ENCODE peak calls at places on chromosomes 3 and 15, in nine cellular contexts. S, G, B, J, H, W, Q, Y and A are unnamed samples.

GRCh38 chr3:25428003-25428861 is at the start of gene RARB:
- DNase-seq in S (peak), G (no peak), B (peak), J (peak), H (peak), W (peak), Q (peak), Y (peak), A (peak)

GRCh38 chr15:42491540-42492225 is 742 bp upstream of the ZNF106 start:
- DNase-seq in S (no peak), G (no peak), B (peak), J (no peak), H (no peak), W (peak), Q (no peak), Y (peak), A (no peak)

GRCh38 chr3:115553796-115554495 is 69.4 kb upstream of the GAP43 start:
- DNase-seq in S (no peak), G (no peak), B (no peak), J (no peak), H (no peak), W (no peak), Q (no peak), Y (no peak), A (no peak)

GRCh38 chr15:78037328-78037727 is 40.2 kb downstream of the TBC1D2B start:
- DNase-seq in S (peak), G (no peak), B (no peak), J (no peak), H (no peak), W (no peak), Q (peak), Y (no peak), A (no peak)

GRCh38 chr3:127739347-127740135 is 66.8 kb downstream of the ABTB1 start:
- DNase-seq in S (no peak), G (no peak), B (peak), J (no peak), H (no peak), W (no peak), Q (no peak), Y (peak), A (peak)

GRCh38 chr3:133995264-133995663 is 34.5 kb downstream of the SLCO2A1 start:
- DNase-seq in S (peak), G (no peak), B (no peak), J (no peak), H (no peak), W (no peak), Q (no peak), Y (no peak), A (no peak)

GRCh38 chr3:189041482-189042090 is 130.2 kb upstream of the TPRG1 start:
- DNase-seq in S (no peak), G (peak), B (peak), J (no peak), H (no peak), W (peak), Q (peak), Y (peak), A (peak)

GRCh38 chr3:23968467-23969184 is 23.5 kb downstream of the NR1D2 start:
- DNase-seq in S (no peak), G (no peak), B (peak), J (no peak), H (peak), W (no peak), Q (no peak), Y (peak), A (peak)

DNA sequence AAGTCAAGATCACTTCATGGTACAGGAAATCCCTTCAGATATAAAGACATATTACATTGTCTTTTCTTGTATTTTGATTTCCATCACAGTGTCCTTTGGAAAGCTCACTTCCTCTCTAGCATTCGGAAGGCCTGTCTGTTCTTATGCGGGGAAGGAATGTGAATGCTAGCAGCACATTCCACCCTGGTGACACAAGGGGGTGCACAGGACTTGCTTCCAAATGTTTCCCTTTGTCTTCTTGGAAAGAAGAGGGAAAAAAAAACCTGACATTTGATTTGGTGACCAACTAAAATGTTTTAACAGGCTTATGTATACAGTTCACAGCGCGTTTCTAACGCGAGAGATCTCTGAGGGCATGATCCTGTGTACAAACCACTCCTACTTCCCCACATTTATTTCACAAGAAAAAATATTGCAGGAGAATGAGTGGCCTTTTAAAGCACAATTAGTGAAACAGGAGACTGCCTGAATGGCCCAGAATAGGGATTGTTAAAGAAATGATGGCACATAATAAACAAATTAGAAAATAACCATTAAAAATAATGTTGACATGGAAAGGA is 107.5 kb upstream of the FXR1 start:
- DNase-seq in S (no peak), G (no peak), B (peak), J (no peak), H (no peak), W (peak), Q (no peak), Y (peak), A (peak)
- TF ChIP-seq CTCF in S (no peak), G (no peak), B (peak), J (peak), H (peak), W (peak), Q (no peak), Y (no peak), A (peak)

DNA sequence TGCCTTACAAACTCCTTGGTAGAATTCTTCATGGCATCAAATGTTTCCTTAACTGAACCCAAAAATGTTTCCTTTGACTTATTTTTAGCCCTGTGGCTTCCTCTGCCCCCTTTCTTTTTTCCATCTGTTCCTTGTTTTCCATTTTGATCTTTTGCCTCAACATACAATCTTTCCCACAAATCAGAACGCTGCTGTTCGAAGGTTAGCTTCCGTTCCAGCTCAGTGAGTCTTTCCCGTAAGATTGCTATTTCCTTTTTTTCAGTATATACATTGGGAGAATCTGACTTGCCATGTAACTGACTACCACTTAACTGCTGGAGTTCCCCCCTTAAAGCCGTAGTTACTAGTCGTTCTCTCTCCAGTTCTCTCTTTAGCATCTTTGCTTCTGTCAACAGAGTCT is 41.2 kb downstream of the PIGB start:
- DNase-seq in S (no peak), G (no peak), B (no peak), J (no peak), H (no peak), W (no peak), Q (no peak), Y (no peak), A (no peak)
- H3K4me3 ChIP-seq in S (no peak), G (no peak), B (no peak), J (no peak), H (no peak), W (no peak), Q (no peak), Y (no peak), A (no peak)

GRCh38 chr15:85009435-85009834 is 27.8 kb downstream of the PDE8A start:
- DNase-seq in S (no peak), G (no peak), B (peak), J (no peak), H (no peak), W (no peak), Q (no peak), Y (no peak), A (no peak)

GRCh38 chr15:85008474-85009260 is 27.0 kb downstream of the PDE8A start:
- DNase-seq in S (no peak), G (no peak), B (no peak), J (no peak), H (no peak), W (no peak), Q (no peak), Y (no peak), A (no peak)

GRCh38 chr15:85011210-85011571 is 29.5 kb downstream of the PDE8A start:
- DNase-seq in S (no peak), G (no peak), B (no peak), J (no peak), H (no peak), W (no peak), Q (no peak), Y (no peak), A (no peak)

GRCh38 chr15:85010114-85010471 is 28.4 kb downstream of the PDE8A start:
- DNase-seq in S (no peak), G (no peak), B (no peak), J (no peak), H (no peak), W (no peak), Q (no peak), Y (no peak), A (no peak)

GRCh38 chr15:85010472-85011209 is 29.0 kb downstream of the PDE8A start:
- DNase-seq in S (no peak), G (no peak), B (peak), J (no peak), H (no peak), W (peak), Q (no peak), Y (no peak), A (peak)
- TF ChIP-seq CTCF in S (no peak), G (no peak), B (no peak), J (peak), H (no peak), W (peak), Q (peak), Y (no peak), A (no peak)

DNA sequence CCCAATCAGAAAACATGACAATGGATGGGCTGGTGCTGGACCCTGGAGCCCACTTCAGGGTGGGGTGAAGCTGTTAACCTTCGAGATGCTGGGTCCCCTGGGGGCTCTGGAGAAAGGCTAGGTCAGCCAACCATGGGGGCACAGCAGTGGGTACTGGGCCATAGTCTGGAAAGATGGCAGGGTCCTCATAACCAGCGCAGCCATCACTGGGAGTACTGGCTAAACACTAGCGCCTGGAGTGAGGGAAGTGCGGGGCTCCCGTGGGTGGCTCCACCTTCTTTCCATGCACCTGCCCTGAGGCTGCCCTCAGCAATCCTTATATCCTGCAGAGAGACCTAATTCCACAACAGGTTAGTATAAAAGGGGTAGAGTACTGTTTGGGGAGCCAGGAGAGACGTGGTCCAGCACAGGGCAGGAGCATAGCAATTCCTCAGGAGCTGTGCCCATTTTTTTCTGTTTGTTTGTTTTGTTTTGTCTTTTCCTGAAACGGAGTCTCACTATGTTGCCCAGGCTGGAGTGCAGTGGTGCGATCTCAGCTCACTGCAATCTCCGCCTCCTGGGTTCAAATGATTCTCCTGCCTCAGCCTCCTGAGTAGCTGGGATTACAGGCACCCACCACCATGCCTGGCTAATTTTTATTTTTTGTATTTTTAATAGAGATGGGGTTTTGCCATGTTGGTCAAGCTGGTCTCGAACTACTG is 122.6 kb upstream of the MEF2A start:
- DNase-seq in S (peak), G (no peak), B (no peak), J (no peak), H (no peak), W (no peak), Q (no peak), Y (no peak), A (no peak)
- H3K4me3 ChIP-seq in S (no peak), G (no peak), B (no peak), J (peak), H (no peak), W (no peak), Q (no peak), Y (no peak), A (no peak)

DNA sequence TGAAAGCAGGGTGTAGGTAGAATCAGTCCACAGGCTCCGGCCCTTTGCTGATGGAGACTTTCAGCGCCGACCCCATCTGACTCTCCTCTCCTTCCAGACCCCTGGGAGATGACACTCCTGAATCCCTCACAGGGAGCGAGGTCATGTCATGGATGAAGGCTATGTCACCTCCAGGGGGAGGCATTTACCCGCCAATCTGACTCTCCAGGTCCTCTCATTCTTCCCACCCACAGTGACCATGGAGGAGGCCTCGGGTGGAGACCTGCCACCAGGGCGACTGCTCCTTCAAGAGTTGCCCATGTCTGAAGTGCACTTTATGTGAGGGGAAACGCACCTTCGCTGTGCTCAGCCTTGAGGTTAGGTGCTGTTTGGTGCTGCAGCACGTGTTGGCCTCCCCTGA is 112.7 kb downstream of the KLF13 start:
- DNase-seq in S (no peak), G (no peak), B (no peak), J (no peak), H (no peak), W (no peak), Q (peak), Y (no peak), A (peak)
- TF ChIP-seq CTCF in S (no peak), G (no peak), B (no peak), J (peak), H (peak), W (no peak), Q (peak), Y (no peak), A (peak)

GRCh38 chr3:107106907-107107306 is 270.3 kb upstream of the CCDC54 start:
- DNase-seq in S (no peak), G (no peak), B (no peak), J (no peak), H (no peak), W (no peak), Q (no peak), Y (no peak), A (no peak)
- H3K4me3 ChIP-seq in S (no peak), G (no peak), B (no peak), J (no peak), H (no peak), W (no peak), Q (no peak), Y (no peak), A (no peak)

DNA sequence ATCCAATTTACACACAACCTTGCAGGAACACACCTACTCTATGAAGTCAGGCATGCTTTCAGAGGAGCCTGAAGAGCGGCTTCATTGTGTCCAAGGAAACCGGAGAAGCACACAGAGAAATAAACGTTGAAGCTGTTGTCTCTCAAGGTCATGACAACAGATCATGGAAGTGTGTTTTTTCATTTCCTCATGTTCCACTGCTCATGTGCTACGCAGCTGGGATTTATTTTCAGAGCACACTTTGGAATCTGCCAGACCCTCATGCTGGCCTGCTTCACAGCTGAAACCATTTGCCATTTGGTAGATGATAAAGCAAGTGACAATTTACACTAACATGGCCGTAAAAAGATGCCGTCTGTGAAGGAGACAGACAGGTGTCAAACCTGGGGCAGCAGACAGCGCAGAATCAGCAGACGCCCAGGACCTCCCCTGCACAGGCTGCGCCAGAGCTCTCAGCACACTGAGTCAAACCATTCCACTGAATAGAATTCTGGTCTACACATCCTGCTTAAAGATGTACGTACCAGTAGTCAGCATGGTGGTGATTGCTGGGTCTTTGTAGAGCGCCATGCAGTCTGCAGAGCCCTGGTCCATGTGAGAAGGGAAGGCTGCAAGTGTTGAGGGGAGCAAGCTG is 99.3 kb downstream of the ARNT2 start:
- DNase-seq in S (no peak), G (no peak), B (peak), J (no peak), H (no peak), W (no peak), Q (no peak), Y (no peak), A (no peak)
- TF ChIP-seq CTCF in S (no peak), G (no peak), B (no peak), J (no peak), H (no peak), W (no peak), Q (no peak), Y (no peak), A (no peak)

DNA sequence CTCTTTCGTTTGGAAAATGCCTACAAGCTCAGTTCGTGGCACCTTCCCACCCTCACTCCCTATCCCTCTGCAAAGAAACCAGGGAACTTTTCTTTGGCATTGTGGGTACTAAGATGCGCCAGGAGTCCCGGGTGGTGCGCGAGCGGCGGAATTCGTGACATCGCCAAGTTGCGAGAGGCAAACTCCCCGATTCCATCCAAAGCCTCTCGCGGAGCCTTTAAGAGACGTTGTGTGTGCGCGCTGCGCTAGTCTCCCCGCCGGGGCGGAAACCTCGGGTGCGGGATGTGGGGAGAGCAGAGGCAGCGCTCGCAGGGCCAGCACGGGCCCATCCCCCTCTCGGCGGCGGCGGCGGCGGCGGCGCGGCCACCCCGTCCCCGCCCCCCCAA is 443 bp upstream of the NR2F2 start:
- DNase-seq in S (no peak), G (no peak), B (peak), J (no peak), H (peak), W (no peak), Q (peak), Y (peak), A (peak)
- H3K4me3 ChIP-seq in S (peak), G (peak), B (peak), J (peak), H (peak), W (peak), Q (peak), Y (peak), A (peak)